ENCODE peak calls at places on chromosomes 5 and 9, in five cellular contexts. S, X, M, U and V are unnamed samples.

GRCh38 chr9:99075246-99075912 is 29.5 kb upstream of the TGFBR1 start:
- DNase-seq in S (no peak), X (no peak), M (no peak), U (peak), V (no peak)

GRCh38 chr5:1732955-1733354 is 66.7 kb downstream of the MRPL36 start:
- DNase-seq in S (peak), X (no peak), M (no peak), U (no peak), V (no peak)

GRCh38 chr5:115616892-115617291 is 8.9 kb downstream of the TMED7 start:
- DNase-seq in S (no peak), X (no peak), M (no peak), U (no peak), V (no peak)

GRCh38 chr9:38392235-38393127 is at the start of gene ALDH1B1:
- DNase-seq in S (peak), X (peak), M (peak), U (peak), V (peak)

GRCh38 chr5:73354406-73354805 is 94.2 kb downstream of the FOXD1 start:
- DNase-seq in S (no peak), X (no peak), M (no peak), U (no peak), V (no peak)

GRCh38 chr9:112479221-112479620 is 7.4 kb upstream of the KIAA1958 start:
- DNase-seq in S (no peak), X (no peak), M (no peak), U (no peak), V (no peak)

GRCh38 chr9:81390802-81391456 is 298.4 kb downstream of the TLE1 start:
- DNase-seq in S (no peak), X (no peak), M (no peak), U (peak), V (no peak)

GRCh38 chr5:96661101-96661840 is 905 bp upstream of the CAST start:
- DNase-seq in S (no peak), X (peak), M (peak), U (peak), V (peak)

GRCh38 chr9:127543221-127543620 is 68.9 kb upstream of the STXBP1 start:
- DNase-seq in S (no peak), X (no peak), M (no peak), U (no peak), V (no peak)

GRCh38 chr5:61182449-61182848 is 20.2 kb upstream of the SMIM15 start:
- DNase-seq in S (no peak), X (no peak), M (no peak), U (peak), V (no peak)

GRCh38 chr9:111955048-111955447 is 58.4 kb downstream of the UGCG start:
- DNase-seq in S (no peak), X (no peak), M (no peak), U (no peak), V (no peak)

GRCh38 chr9:112382066-112382465 is 2.2 kb downstream of the HSDL2 start:
- DNase-seq in S (no peak), X (no peak), M (no peak), U (no peak), V (no peak)

GRCh38 chr5:17401509-17402290 is 96.3 kb upstream of the TAF11L2 start:
- DNase-seq in S (no peak), X (no peak), M (no peak), U (no peak), V (no peak)

GRCh38 chr5:160266752-160267345 is 37.5 kb downstream of the FABP6 start:
- DNase-seq in S (no peak), X (no peak), M (no peak), U (no peak), V (no peak)
- TF ChIP-seq CTCF in S (peak), X (no peak), M (no peak), U (no peak), V (no peak)

DNA sequence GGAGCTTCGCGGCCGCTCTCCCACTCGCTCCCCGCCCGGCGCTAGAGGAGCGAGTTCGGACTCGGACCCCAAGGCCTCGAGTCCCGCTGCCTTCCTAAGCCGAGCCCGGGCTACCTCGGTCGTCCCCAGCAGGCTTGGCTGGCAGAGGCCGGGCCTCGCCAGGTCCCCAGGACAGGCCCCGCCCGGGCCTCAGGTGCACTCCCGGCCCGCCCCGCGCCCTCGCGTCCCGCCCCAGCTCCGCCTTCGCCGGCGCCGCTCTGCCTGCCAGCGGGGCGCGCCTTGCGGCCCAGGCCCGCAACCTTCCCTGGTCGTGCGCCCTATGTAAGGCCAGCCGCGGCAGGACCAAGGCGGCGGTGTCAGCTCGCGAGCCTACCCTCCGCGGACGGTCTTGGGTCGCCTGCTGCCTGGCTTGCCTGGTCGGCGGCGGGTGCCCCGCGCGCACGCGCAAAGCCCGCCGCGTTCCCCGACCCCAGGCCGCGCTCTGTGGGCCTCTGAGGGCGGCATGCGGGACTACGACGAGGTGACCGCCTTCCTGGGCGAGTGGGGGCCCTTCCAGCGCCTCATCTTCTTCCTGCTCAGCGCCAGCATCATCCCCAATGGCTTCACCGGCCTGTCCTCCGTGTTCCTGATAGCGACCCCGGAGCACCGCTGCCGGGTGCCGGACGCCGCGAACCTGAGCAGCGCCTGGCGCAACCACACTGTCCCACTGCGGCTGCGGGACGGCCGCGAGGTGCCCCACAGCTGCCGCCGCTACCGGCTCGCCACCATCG is at the start of gene SLC22A5:
- DNase-seq in S (peak), X (peak), M (peak), U (peak), V (peak)
- TF ChIP-seq CTCF in S (no peak), X (no peak), M (no peak), U (no peak), V (no peak)

GRCh38 chr5:132504746-132505145 is 14.2 kb upstream of the IRF1 start:
- DNase-seq in S (no peak), X (no peak), M (no peak), U (no peak), V (no peak)

GRCh38 chr5:132506094-132506692 is 15.6 kb upstream of the IRF1 start:
- DNase-seq in S (no peak), X (peak), M (peak), U (peak), V (peak)

GRCh38 chr5:132505641-132506040 is 15.1 kb upstream of the IRF1 start:
- DNase-seq in S (no peak), X (no peak), M (no peak), U (no peak), V (no peak)

GRCh38 chr5:132510076-132510475 is 19.5 kb upstream of the IRF1 start:
- DNase-seq in S (no peak), X (no peak), M (no peak), U (peak), V (no peak)
- TF ChIP-seq CTCF in S (no peak), X (no peak), M (no peak), U (no peak), V (no peak)

GRCh38 chr5:138824924-138825863 is 49.9 kb downstream of the LRRTM2 start:
- DNase-seq in S (no peak), X (peak), M (no peak), U (peak), V (peak)
- TF ChIP-seq CTCF in S (peak), X (peak), M (peak), U (peak), V (no peak)

GRCh38 chr9:132644251-132644650 is 25.5 kb downstream of the DDX31 start:
- DNase-seq in S (no peak), X (peak), M (peak), U (no peak), V (no peak)
- TF ChIP-seq CTCF in S (peak), X (peak), M (no peak), U (peak), V (peak)